ENCODE peak calls at places on chromosome 20, in eight cellular contexts. E is kidney epithelial cell, U is fibroblast of the aortic adventitia, K is HFF-Myc, F is AG04450, P is cardiac muscle cell, W is coronary artery, C is HFFc6. L is an unnamed sample.

GRCh38 chr20:17504326-17504897 is 26.8 kb downstream of the BFSP1 start:
- DNase-seq in E (no peak), U (peak), K (no peak), F (no peak), P (no peak), W (no peak), C (no peak), L (no peak)

GRCh38 chr20:4064118-4064962 is 49.0 kb upstream of the RNF24 start:
- DNase-seq in E (no peak), U (peak), K (peak), F (no peak), P (peak), W (peak), C (peak), L (peak)

GRCh38 chr20:4519530-4519929 is 202.2 kb upstream of the PRND start:
- DNase-seq in E (no peak), U (no peak), K (no peak), F (no peak), P (no peak), W (no peak), C (no peak), L (no peak)

GRCh38 chr20:37344506-37345338 is 1.2 kb upstream of the SRC start:
- DNase-seq in E (peak), U (no peak), K (no peak), F (no peak), P (no peak), W (peak), C (no peak), L (no peak)

GRCh38 chr20:50027611-50028105 is 44.9 kb downstream of the SNAI1 start:
- DNase-seq in E (peak), U (peak), K (peak), F (peak), P (peak), W (peak), C (peak), L (peak)

GRCh38 chr20:37120497-37120896 is 24.7 kb upstream of the RBL1 start:
- DNase-seq in E (no peak), U (no peak), K (no peak), F (no peak), P (no peak), W (no peak), C (no peak), L (no peak)

GRCh38 chr20:45336530-45337366 is 11.5 kb downstream of the SDC4 start:
- DNase-seq in E (peak), U (peak), K (peak), F (peak), P (peak), W (peak), C (peak), L (peak)

GRCh38 chr20:56247954-56248782 is at the start of gene MC3R:
- DNase-seq in E (peak), U (peak), K (no peak), F (no peak), P (peak), W (no peak), C (peak), L (peak)

GRCh38 chr20:13158339-13158738 is 62.7 kb upstream of the ISM1 start:
- DNase-seq in E (no peak), U (peak), K (no peak), F (no peak), P (no peak), W (no peak), C (no peak), L (no peak)

GRCh38 chr20:56483970-56484369 is 15.5 kb downstream of the RTF2 start:
- DNase-seq in E (no peak), U (no peak), K (no peak), F (no peak), P (no peak), W (no peak), C (no peak), L (no peak)

GRCh38 chr20:25309395-25310267 is 61.7 kb downstream of the PYGB start:
- DNase-seq in E (peak), U (peak), K (no peak), F (no peak), P (peak), W (no peak), C (peak), L (peak)

GRCh38 chr20:57894522-57894921 is 184.7 kb upstream of the PMEPA1 start:
- DNase-seq in E (no peak), U (no peak), K (no peak), F (no peak), P (no peak), W (no peak), C (no peak), L (no peak)

GRCh38 chr20:4609511-4609910 is 112.2 kb upstream of the PRND start:
- DNase-seq in E (no peak), U (no peak), K (no peak), F (no peak), P (no peak), W (no peak), C (no peak), L (no peak)

GRCh38 chr20:61673152-61673551 is 392.5 kb downstream of the TAF4 start:
- DNase-seq in E (no peak), U (no peak), K (no peak), F (no peak), P (no peak), W (no peak), C (no peak), L (no peak)

GRCh38 chr20:19047951-19048296 is 164.5 kb upstream of the SLC24A3 start:
- DNase-seq in E (no peak), U (no peak), K (no peak), F (no peak), P (no peak), W (no peak), C (no peak), L (no peak)

GRCh38 chr20:25328954-25329498 is 61.6 kb downstream of the ABHD12 start:
- DNase-seq in E (no peak), U (no peak), K (no peak), F (no peak), P (no peak), W (no peak), C (no peak), L (no peak)

GRCh38 chr20:55155360-55155759 is 680.0 kb downstream of the DOK5 start:
- DNase-seq in E (no peak), U (no peak), K (no peak), F (no peak), P (no peak), W (no peak), C (no peak), L (no peak)

GRCh38 chr20:10551732-10552724 is 116.9 kb downstream of the SLX4IP start:
- DNase-seq in E (no peak), U (no peak), K (no peak), F (no peak), P (peak), W (no peak), C (no peak), L (no peak)

GRCh38 chr20:38127011-38127621 is 38.0 kb downstream of the TGM2 start:
- DNase-seq in E (peak), U (peak), K (no peak), F (no peak), P (peak), W (peak), C (peak), L (no peak)

GRCh38 chr20:21571841-21572690 is 58.2 kb upstream of the NKX2-2 start:
- DNase-seq in E (no peak), U (peak), K (peak), F (no peak), P (peak), W (no peak), C (no peak), L (peak)

GRCh38 chr20:50312682-50313187 is 122.1 kb downstream of the CEBPB start:
- DNase-seq in E (no peak), U (peak), K (no peak), F (no peak), P (peak), W (peak), C (peak), L (peak)

GRCh38 chr20:3753098-3753497 is 14.5 kb downstream of the ADISSP start:
- DNase-seq in E (no peak), U (peak), K (no peak), F (peak), P (peak), W (no peak), C (peak), L (peak)

GRCh38 chr20:61896058-61896961 is 169.4 kb downstream of the TAF4 start:
- DNase-seq in E (no peak), U (peak), K (no peak), F (no peak), P (peak), W (no peak), C (peak), L (peak)

DNA sequence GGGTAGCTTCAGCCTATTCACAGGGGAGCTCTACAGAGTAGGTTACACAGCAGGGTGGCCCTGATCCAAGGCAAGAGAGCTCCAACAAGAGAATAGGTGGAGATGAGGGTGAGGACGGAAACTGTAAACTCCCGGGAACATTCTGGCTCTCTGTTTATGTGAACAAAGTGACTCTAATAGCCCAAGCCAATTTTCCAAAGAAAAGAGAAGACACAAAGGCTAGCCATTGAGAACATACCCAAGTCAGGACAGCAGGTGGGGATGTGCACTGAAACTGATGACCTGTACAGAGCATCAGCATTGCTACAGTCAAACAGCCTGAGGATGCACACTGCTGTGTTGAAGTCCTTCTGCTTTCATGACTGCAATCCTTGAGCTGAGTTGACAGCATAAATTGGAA is 136.0 kb upstream of the TOP1 start:
- DNase-seq in E (no peak), U (no peak), K (no peak), F (no peak), P (no peak), W (no peak), C (no peak), L (no peak)
- TF ChIP-seq CTCF in E (no peak), U (no peak), K (no peak), F (no peak), P (no peak), W (no peak), C (no peak), L (no peak)

DNA sequence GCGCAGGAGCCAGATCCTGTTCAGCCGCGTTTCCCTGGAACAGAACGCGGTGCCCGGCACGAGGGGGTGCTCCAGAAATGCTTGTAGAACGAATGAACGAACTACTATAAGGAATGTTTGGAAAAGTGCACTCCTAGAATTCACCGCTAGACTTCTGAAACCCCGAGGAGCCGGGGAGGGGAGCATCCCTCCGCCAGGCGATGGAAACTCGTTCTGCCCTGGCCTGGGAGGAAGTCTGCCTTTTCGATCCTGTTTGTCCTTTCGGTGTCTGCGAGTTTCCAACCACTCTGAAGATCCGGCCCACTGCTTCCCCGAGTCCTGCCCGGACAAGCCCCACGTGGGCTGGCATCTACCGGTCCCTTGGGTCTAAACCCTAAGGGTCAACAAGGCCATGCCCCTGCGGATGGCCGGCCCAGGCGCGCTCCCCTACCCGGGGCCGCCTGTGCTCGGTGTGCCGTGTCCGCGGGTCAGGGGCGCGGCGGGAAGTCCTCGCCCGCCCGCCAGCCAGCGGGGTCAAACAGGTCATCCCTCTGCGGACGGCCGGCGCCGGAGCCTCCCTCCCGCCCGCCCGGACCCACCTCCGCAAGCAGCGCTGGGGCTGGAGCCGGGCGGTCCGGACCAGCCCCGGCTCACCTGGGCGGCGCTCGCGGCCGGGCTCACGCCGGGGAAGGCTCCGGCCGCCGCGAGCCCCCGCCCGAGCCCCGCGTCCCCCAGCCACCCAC is 521 bp downstream of the SULF2 start:
- DNase-seq in E (no peak), U (peak), K (no peak), F (no peak), P (peak), W (no peak), C (no peak), L (no peak)
- TF ChIP-seq CTCF in E (peak), U (peak), K (peak), F (peak), P (peak), W (no peak), C (peak), L (peak)

GRCh38 chr20:63945921-63946920 is 10.0 kb downstream of the UCKL1 start:
- DNase-seq in E (no peak), U (no peak), K (no peak), F (no peak), P (no peak), W (no peak), C (no peak), L (no peak)

GRCh38 chr20:63944078-63944941 is 11.9 kb downstream of the UCKL1 start:
- DNase-seq in E (no peak), U (no peak), K (no peak), F (no peak), P (no peak), W (no peak), C (no peak), L (no peak)

GRCh38 chr20:63945031-63945658 is 11.1 kb downstream of the UCKL1 start:
- DNase-seq in E (no peak), U (no peak), K (no peak), F (no peak), P (no peak), W (no peak), C (no peak), L (no peak)

GRCh38 chr20:63947638-63948456 is 8.4 kb downstream of the UCKL1 start:
- DNase-seq in E (no peak), U (no peak), K (no peak), F (no peak), P (no peak), W (no peak), C (no peak), L (no peak)

GRCh38 chr20:63946986-63947637 is 9.1 kb downstream of the UCKL1 start:
- DNase-seq in E (no peak), U (no peak), K (no peak), F (no peak), P (no peak), W (no peak), C (no peak), L (no peak)
- TF ChIP-seq CTCF in E (no peak), U (no peak), K (no peak), F (no peak), P (no peak), W (no peak), C (no peak), L (no peak)

GRCh38 chr20:34311118-34312023 is 8.2 kb upstream of the AHCY start:
- DNase-seq in E (no peak), U (no peak), K (no peak), F (no peak), P (peak), W (no peak), C (no peak), L (no peak)
- TF ChIP-seq CTCF in E (peak), U (peak), K (no peak), F (peak), P (peak), W (no peak), C (peak), L (peak)

GRCh38 chr20:5806457-5807263 is 56.5 kb downstream of the SHLD1 start:
- DNase-seq in E (no peak), U (no peak), K (no peak), F (no peak), P (no peak), W (no peak), C (no peak), L (no peak)
- TF ChIP-seq CTCF in E (no peak), U (no peak), K (peak), F (no peak), P (peak), W (no peak), C (peak), L (no peak)

GRCh38 chr20:62966212-62967148 is 14.0 kb downstream of the SLC17A9 start:
- DNase-seq in E (no peak), U (no peak), K (no peak), F (no peak), P (no peak), W (no peak), C (no peak), L (no peak)

GRCh38 chr20:62967149-62967501 is 14.6 kb downstream of the SLC17A9 start:
- DNase-seq in E (no peak), U (no peak), K (no peak), F (no peak), P (no peak), W (no peak), C (no peak), L (no peak)

GRCh38 chr20:62964700-62965099 is 12.2 kb downstream of the SLC17A9 start:
- DNase-seq in E (no peak), U (no peak), K (no peak), F (no peak), P (no peak), W (no peak), C (no peak), L (no peak)

GRCh38 chr20:62963614-62964397 is 11.3 kb downstream of the SLC17A9 start:
- DNase-seq in E (no peak), U (no peak), K (no peak), F (no peak), P (no peak), W (no peak), C (no peak), L (no peak)

GRCh38 chr20:62965363-62965771 is 12.9 kb downstream of the SLC17A9 start:
- DNase-seq in E (no peak), U (no peak), K (no peak), F (no peak), P (no peak), W (no peak), C (no peak), L (no peak)
- TF ChIP-seq CTCF in E (no peak), U (no peak), K (no peak), F (no peak), P (no peak), W (no peak), C (peak), L (no peak)

GRCh38 chr20:35839891-35840290 is 68.1 kb downstream of the PHF20 start:
- DNase-seq in E (no peak), U (no peak), K (no peak), F (no peak), P (no peak), W (no peak), C (no peak), L (no peak)
- TF ChIP-seq CTCF in E (no peak), U (no peak), K (no peak), F (no peak), P (no peak), W (no peak), C (no peak), L (no peak)

GRCh38 chr20:60453847-60454246 is 495.6 kb downstream of the CDH26 start:
- DNase-seq in E (no peak), U (no peak), K (no peak), F (no peak), P (no peak), W (no peak), C (no peak), L (no peak)
- TF ChIP-seq CTCF in E (no peak), U (no peak), K (no peak), F (peak), P (no peak), W (no peak), C (no peak), L (no peak)

GRCh38 chr20:8667306-8667705 is 401.6 kb upstream of the PLCB4 start:
- DNase-seq in E (no peak), U (peak), K (no peak), F (no peak), P (peak), W (no peak), C (no peak), L (no peak)

GRCh38 chr20:8663424-8663823 is 405.5 kb upstream of the PLCB4 start:
- DNase-seq in E (no peak), U (no peak), K (no peak), F (no peak), P (no peak), W (no peak), C (no peak), L (no peak)

GRCh38 chr20:8661229-8662023 is 407.5 kb upstream of the PLCB4 start:
- DNase-seq in E (no peak), U (no peak), K (no peak), F (no peak), P (no peak), W (no peak), C (no peak), L (no peak)

GRCh38 chr20:8662433-8662954 is 406.4 kb upstream of the PLCB4 start:
- DNase-seq in E (no peak), U (no peak), K (no peak), F (no peak), P (no peak), W (no peak), C (no peak), L (no peak)

GRCh38 chr20:8664778-8665177 is 404.1 kb upstream of the PLCB4 start:
- DNase-seq in E (no peak), U (no peak), K (no peak), F (no peak), P (no peak), W (no peak), C (no peak), L (no peak)
- TF ChIP-seq CTCF in E (peak), U (no peak), K (peak), F (no peak), P (no peak), W (no peak), C (peak), L (no peak)